ENCODE peak calls at places on chromosomes 12 and 14, in ten cellular contexts. One of them, this sample, is unnamed.

GRCh38 chr14:57833304-57833703 is 32.6 kb downstream of the SLC35F4 start:
- DNase-seq in NCI-H2029 treated with DMSO at 0.1 percent for 48 hours: no peak
- DNase-seq in testis: no peak
- DNase-seq in PC-9: peak
- DNase-seq in endodermal cell: peak
- DNase-seq in LNCaP clone FGC: peak
- DNase-seq in A549: peak
- DNase-seq in stimulated activated CD4-positive, alpha-beta T cell treated with anti-CD3 and anti-CD28 coated beads, TNF-alpha, amount 100 ng/mL, for 24 hours: no peak
- DNase-seq in effector memory CD4-positive, alpha-beta T cell: no peak
- DNase-seq in head of caudate nucleus: no peak
- DNase-seq in this sample: peak

GRCh38 chr14:39505812-39506211 is 73.6 kb upstream of the FBXO33 start:
- DNase-seq in LNCaP clone FGC: no peak
- DNase-seq in NCI-H2029 treated with DMSO at 0.1 percent for 48 hours: no peak
- DNase-seq in A549: no peak
- DNase-seq in head of caudate nucleus: no peak
- DNase-seq in endodermal cell: no peak
- DNase-seq in effector memory CD4-positive, alpha-beta T cell: no peak
- DNase-seq in testis: no peak
- DNase-seq in stimulated activated CD4-positive, alpha-beta T cell treated with anti-CD3 and anti-CD28 coated beads, TNF-alpha, amount 100 ng/mL, for 24 hours: no peak
- DNase-seq in PC-9: no peak
- DNase-seq in this sample: no peak

GRCh38 chr14:89160437-89160836 is 256.6 kb downstream of the FOXN3 start:
- DNase-seq in testis: no peak
- DNase-seq in PC-9: no peak
- DNase-seq in A549: no peak
- DNase-seq in NCI-H2029 treated with DMSO at 0.1 percent for 48 hours: no peak
- DNase-seq in endodermal cell: no peak
- DNase-seq in stimulated activated CD4-positive, alpha-beta T cell treated with anti-CD3 and anti-CD28 coated beads, TNF-alpha, amount 100 ng/mL, for 24 hours: no peak
- DNase-seq in head of caudate nucleus: no peak
- DNase-seq in effector memory CD4-positive, alpha-beta T cell: no peak
- DNase-seq in LNCaP clone FGC: no peak
- DNase-seq in this sample: no peak

GRCh38 chr14:44988694-44989093 is 26.7 kb downstream of the TOGARAM1 start:
- DNase-seq in A549: no peak
- DNase-seq in testis: no peak
- DNase-seq in NCI-H2029 treated with DMSO at 0.1 percent for 48 hours: no peak
- DNase-seq in stimulated activated CD4-positive, alpha-beta T cell treated with anti-CD3 and anti-CD28 coated beads, TNF-alpha, amount 100 ng/mL, for 24 hours: no peak
- DNase-seq in endodermal cell: peak
- DNase-seq in head of caudate nucleus: no peak
- DNase-seq in PC-9: no peak
- DNase-seq in LNCaP clone FGC: no peak
- DNase-seq in effector memory CD4-positive, alpha-beta T cell: no peak
- DNase-seq in this sample: no peak

GRCh38 chr14:75941030-75941429 is 40.8 kb downstream of the TGFB3 start:
- DNase-seq in testis: no peak
- DNase-seq in PC-9: no peak
- DNase-seq in stimulated activated CD4-positive, alpha-beta T cell treated with anti-CD3 and anti-CD28 coated beads, TNF-alpha, amount 100 ng/mL, for 24 hours: no peak
- DNase-seq in effector memory CD4-positive, alpha-beta T cell: no peak
- DNase-seq in LNCaP clone FGC: no peak
- DNase-seq in endodermal cell: no peak
- DNase-seq in head of caudate nucleus: no peak
- DNase-seq in NCI-H2029 treated with DMSO at 0.1 percent for 48 hours: no peak
- DNase-seq in A549: no peak
- DNase-seq in this sample: no peak

GRCh38 chr14:74988993-74989392 is 13.7 kb upstream of the EIF2B2 start:
- DNase-seq in PC-9: no peak
- DNase-seq in head of caudate nucleus: no peak
- DNase-seq in LNCaP clone FGC: no peak
- DNase-seq in testis: no peak
- DNase-seq in NCI-H2029 treated with DMSO at 0.1 percent for 48 hours: no peak
- DNase-seq in stimulated activated CD4-positive, alpha-beta T cell treated with anti-CD3 and anti-CD28 coated beads, TNF-alpha, amount 100 ng/mL, for 24 hours: no peak
- DNase-seq in effector memory CD4-positive, alpha-beta T cell: no peak
- DNase-seq in A549: no peak
- DNase-seq in endodermal cell: no peak
- DNase-seq in this sample: no peak

GRCh38 chr14:24179294-24179960 is 7.5 kb downstream of the REC8 start:
- DNase-seq in LNCaP clone FGC: no peak
- DNase-seq in testis: no peak
- DNase-seq in effector memory CD4-positive, alpha-beta T cell: no peak
- DNase-seq in head of caudate nucleus: no peak
- DNase-seq in endodermal cell: no peak
- DNase-seq in PC-9: no peak
- DNase-seq in A549: no peak
- DNase-seq in stimulated activated CD4-positive, alpha-beta T cell treated with anti-CD3 and anti-CD28 coated beads, TNF-alpha, amount 100 ng/mL, for 24 hours: no peak
- DNase-seq in NCI-H2029 treated with DMSO at 0.1 percent for 48 hours: no peak
- DNase-seq in this sample: no peak

GRCh38 chr12:127381043-127381668 is 885.8 kb upstream of the TMEM132C start:
- DNase-seq in head of caudate nucleus: peak
- DNase-seq in stimulated activated CD4-positive, alpha-beta T cell treated with anti-CD3 and anti-CD28 coated beads, TNF-alpha, amount 100 ng/mL, for 24 hours: peak
- DNase-seq in testis: peak
- DNase-seq in LNCaP clone FGC: no peak
- DNase-seq in PC-9: peak
- DNase-seq in effector memory CD4-positive, alpha-beta T cell: no peak
- DNase-seq in A549: peak
- DNase-seq in NCI-H2029 treated with DMSO at 0.1 percent for 48 hours: peak
- DNase-seq in endodermal cell: peak
- DNase-seq in this sample: peak

GRCh38 chr14:47022721-47023120 is 371.1 kb upstream of the RPL10L start:
- DNase-seq in stimulated activated CD4-positive, alpha-beta T cell treated with anti-CD3 and anti-CD28 coated beads, TNF-alpha, amount 100 ng/mL, for 24 hours: no peak
- DNase-seq in head of caudate nucleus: no peak
- DNase-seq in PC-9: no peak
- DNase-seq in testis: no peak
- DNase-seq in LNCaP clone FGC: no peak
- DNase-seq in A549: no peak
- DNase-seq in effector memory CD4-positive, alpha-beta T cell: no peak
- DNase-seq in endodermal cell: no peak
- DNase-seq in NCI-H2029 treated with DMSO at 0.1 percent for 48 hours: no peak
- DNase-seq in this sample: no peak

GRCh38 chr12:46661161-46661845 is 164.5 kb downstream of the SLC38A4 start:
- DNase-seq in A549: peak
- DNase-seq in stimulated activated CD4-positive, alpha-beta T cell treated with anti-CD3 and anti-CD28 coated beads, TNF-alpha, amount 100 ng/mL, for 24 hours: no peak
- DNase-seq in LNCaP clone FGC: peak
- DNase-seq in PC-9: peak
- DNase-seq in testis: peak
- DNase-seq in NCI-H2029 treated with DMSO at 0.1 percent for 48 hours: peak
- DNase-seq in endodermal cell: peak
- DNase-seq in effector memory CD4-positive, alpha-beta T cell: no peak
- DNase-seq in head of caudate nucleus: no peak
- DNase-seq in this sample: peak

GRCh38 chr14:53152627-53152908 is 555 bp downstream of the DDHD1 start:
- DNase-seq in stimulated activated CD4-positive, alpha-beta T cell treated with anti-CD3 and anti-CD28 coated beads, TNF-alpha, amount 100 ng/mL, for 24 hours: no peak
- DNase-seq in PC-9: no peak
- DNase-seq in effector memory CD4-positive, alpha-beta T cell: no peak
- DNase-seq in head of caudate nucleus: peak
- DNase-seq in A549: no peak
- DNase-seq in testis: no peak
- DNase-seq in LNCaP clone FGC: no peak
- DNase-seq in NCI-H2029 treated with DMSO at 0.1 percent for 48 hours: no peak
- DNase-seq in endodermal cell: peak
- DNase-seq in this sample: no peak

GRCh38 chr12:94247256-94247655 is 98.9 kb downstream of the PLXNC1 start:
- DNase-seq in A549: no peak
- DNase-seq in effector memory CD4-positive, alpha-beta T cell: no peak
- DNase-seq in NCI-H2029 treated with DMSO at 0.1 percent for 48 hours: no peak
- DNase-seq in PC-9: no peak
- DNase-seq in stimulated activated CD4-positive, alpha-beta T cell treated with anti-CD3 and anti-CD28 coated beads, TNF-alpha, amount 100 ng/mL, for 24 hours: no peak
- DNase-seq in head of caudate nucleus: no peak
- DNase-seq in endodermal cell: no peak
- DNase-seq in LNCaP clone FGC: no peak
- DNase-seq in testis: no peak
- DNase-seq in this sample: no peak

GRCh38 chr14:67187210-67187609 is 2.0 kb upstream of the GARIN2 start:
- DNase-seq in A549: peak
- DNase-seq in effector memory CD4-positive, alpha-beta T cell: no peak
- DNase-seq in PC-9: peak
- DNase-seq in testis: no peak
- DNase-seq in LNCaP clone FGC: no peak
- DNase-seq in endodermal cell: no peak
- DNase-seq in head of caudate nucleus: no peak
- DNase-seq in stimulated activated CD4-positive, alpha-beta T cell treated with anti-CD3 and anti-CD28 coated beads, TNF-alpha, amount 100 ng/mL, for 24 hours: no peak
- DNase-seq in NCI-H2029 treated with DMSO at 0.1 percent for 48 hours: no peak
- DNase-seq in this sample: peak

GRCh38 chr14:26841361-26841760 is 243.5 kb upstream of the NOVA1 start:
- DNase-seq in LNCaP clone FGC: no peak
- DNase-seq in NCI-H2029 treated with DMSO at 0.1 percent for 48 hours: no peak
- DNase-seq in effector memory CD4-positive, alpha-beta T cell: no peak
- DNase-seq in endodermal cell: no peak
- DNase-seq in head of caudate nucleus: no peak
- DNase-seq in testis: no peak
- DNase-seq in PC-9: no peak
- DNase-seq in stimulated activated CD4-positive, alpha-beta T cell treated with anti-CD3 and anti-CD28 coated beads, TNF-alpha, amount 100 ng/mL, for 24 hours: no peak
- DNase-seq in A549: no peak
- DNase-seq in this sample: peak

GRCh38 chr12:98998697-98999299 is 353.7 kb downstream of the APAF1 start:
- DNase-seq in LNCaP clone FGC: peak
- DNase-seq in endodermal cell: no peak
- DNase-seq in testis: no peak
- DNase-seq in effector memory CD4-positive, alpha-beta T cell: no peak
- DNase-seq in PC-9: no peak
- DNase-seq in A549: peak
- DNase-seq in head of caudate nucleus: no peak
- DNase-seq in NCI-H2029 treated with DMSO at 0.1 percent for 48 hours: peak
- DNase-seq in stimulated activated CD4-positive, alpha-beta T cell treated with anti-CD3 and anti-CD28 coated beads, TNF-alpha, amount 100 ng/mL, for 24 hours: no peak
- DNase-seq in this sample: peak

GRCh38 chr14:37019488-37019887 is 152.9 kb downstream of the SLC25A21 start:
- DNase-seq in NCI-H2029 treated with DMSO at 0.1 percent for 48 hours: no peak
- DNase-seq in effector memory CD4-positive, alpha-beta T cell: no peak
- DNase-seq in A549: no peak
- DNase-seq in head of caudate nucleus: no peak
- DNase-seq in stimulated activated CD4-positive, alpha-beta T cell treated with anti-CD3 and anti-CD28 coated beads, TNF-alpha, amount 100 ng/mL, for 24 hours: no peak
- DNase-seq in endodermal cell: no peak
- DNase-seq in testis: no peak
- DNase-seq in PC-9: no peak
- DNase-seq in LNCaP clone FGC: no peak
- DNase-seq in this sample: no peak

GRCh38 chr12:108826115-108826806 is 31.1 kb downstream of the SSH1 start:
- DNase-seq in effector memory CD4-positive, alpha-beta T cell: no peak
- DNase-seq in PC-9: no peak
- DNase-seq in endodermal cell: no peak
- DNase-seq in testis: peak
- DNase-seq in LNCaP clone FGC: no peak
- DNase-seq in A549: no peak
- DNase-seq in NCI-H2029 treated with DMSO at 0.1 percent for 48 hours: no peak
- DNase-seq in stimulated activated CD4-positive, alpha-beta T cell treated with anti-CD3 and anti-CD28 coated beads, TNF-alpha, amount 100 ng/mL, for 24 hours: no peak
- DNase-seq in head of caudate nucleus: peak
- DNase-seq in this sample: peak

GRCh38 chr14:59297070-59297766 is 108.8 kb downstream of the DAAM1 start:
- DNase-seq in LNCaP clone FGC: no peak
- DNase-seq in PC-9: no peak
- DNase-seq in stimulated activated CD4-positive, alpha-beta T cell treated with anti-CD3 and anti-CD28 coated beads, TNF-alpha, amount 100 ng/mL, for 24 hours: no peak
- DNase-seq in testis: no peak
- DNase-seq in A549: no peak
- DNase-seq in effector memory CD4-positive, alpha-beta T cell: no peak
- DNase-seq in endodermal cell: no peak
- DNase-seq in NCI-H2029 treated with DMSO at 0.1 percent for 48 hours: no peak
- DNase-seq in head of caudate nucleus: no peak
- DNase-seq in this sample: no peak

GRCh38 chr12:123971449-123971769 is 1.2 kb downstream of the CCDC92 start:
- DNase-seq in effector memory CD4-positive, alpha-beta T cell: no peak
- DNase-seq in A549: no peak
- DNase-seq in testis: no peak
- DNase-seq in LNCaP clone FGC: no peak
- DNase-seq in PC-9: no peak
- DNase-seq in endodermal cell: no peak
- DNase-seq in stimulated activated CD4-positive, alpha-beta T cell treated with anti-CD3 and anti-CD28 coated beads, TNF-alpha, amount 100 ng/mL, for 24 hours: no peak
- DNase-seq in head of caudate nucleus: no peak
- DNase-seq in NCI-H2029 treated with DMSO at 0.1 percent for 48 hours: no peak
- DNase-seq in this sample: no peak

GRCh38 chr12:53497461-53497860 is 1.8 kb downstream of the MAP3K12 start:
- DNase-seq in endodermal cell: peak
- DNase-seq in LNCaP clone FGC: no peak
- DNase-seq in head of caudate nucleus: no peak
- DNase-seq in testis: no peak
- DNase-seq in A549: no peak
- DNase-seq in effector memory CD4-positive, alpha-beta T cell: no peak
- DNase-seq in NCI-H2029 treated with DMSO at 0.1 percent for 48 hours: no peak
- DNase-seq in stimulated activated CD4-positive, alpha-beta T cell treated with anti-CD3 and anti-CD28 coated beads, TNF-alpha, amount 100 ng/mL, for 24 hours: no peak
- DNase-seq in PC-9: no peak
- DNase-seq in this sample: no peak

GRCh38 chr14:45968037-45968436 is 683.5 kb downstream of the RPL10L start:
- DNase-seq in stimulated activated CD4-positive, alpha-beta T cell treated with anti-CD3 and anti-CD28 coated beads, TNF-alpha, amount 100 ng/mL, for 24 hours: no peak
- DNase-seq in endodermal cell: no peak
- DNase-seq in LNCaP clone FGC: no peak
- DNase-seq in head of caudate nucleus: no peak
- DNase-seq in effector memory CD4-positive, alpha-beta T cell: no peak
- DNase-seq in PC-9: no peak
- DNase-seq in testis: no peak
- DNase-seq in A549: no peak
- DNase-seq in NCI-H2029 treated with DMSO at 0.1 percent for 48 hours: no peak
- DNase-seq in this sample: no peak

GRCh38 chr14:54106802-54107377 is 150.3 kb upstream of the BMP4 start:
- DNase-seq in A549: no peak
- DNase-seq in PC-9: peak
- DNase-seq in testis: no peak
- DNase-seq in stimulated activated CD4-positive, alpha-beta T cell treated with anti-CD3 and anti-CD28 coated beads, TNF-alpha, amount 100 ng/mL, for 24 hours: no peak
- DNase-seq in LNCaP clone FGC: no peak
- DNase-seq in head of caudate nucleus: no peak
- DNase-seq in endodermal cell: no peak
- DNase-seq in effector memory CD4-positive, alpha-beta T cell: no peak
- DNase-seq in NCI-H2029 treated with DMSO at 0.1 percent for 48 hours: no peak
- DNase-seq in this sample: no peak

This sample was measured in Caki2.